ENCODE peak calls at places on chromosomes 16 and 17, in four cellular contexts. A is MM.1S, S is PC-3, O is nephron progenitor cell. Q is an unnamed sample.
A peak's percentile ranks its signal among the peaks of the same experiment; 100 is the strongest.

GRCh38 chr17:32899240-32900013 is 22.5 kb upstream of the MYO1D start:
- DNase-seq in A (no peak), S (no peak), O (no peak), Q (no peak)

GRCh38 chr16:67451704-67452435 is 20.9 kb downstream of the HSD11B2 start:
- DNase-seq in A (no peak), S (no peak), O (no peak), Q (no peak)

GRCh38 chr16:47311738-47312505 is 148.9 kb downstream of the ITFG1 start:
- DNase-seq in S (peak; percentile 61), O (no peak), A (no peak), Q (peak; percentile 66)

GRCh38 chr17:60652484-60653247 is 25.0 kb upstream of the BCAS3 start:
- DNase-seq in O (no peak), S (no peak), A (no peak), Q (no peak)

GRCh38 chr16:46632778-46633733 is 11.9 kb upstream of the SHCBP1 start:
- DNase-seq in O (peak; percentile 33), A (no peak), S (no peak), Q (no peak)

GRCh38 chr17:77125432-77125901 is 15.3 kb upstream of the SEC14L1 start:
- DNase-seq in O (no peak), S (peak; percentile 99), A (no peak), Q (peak; percentile 96)

GRCh38 chr16:55706739-55707487 is 51.1 kb downstream of the SLC6A2 start:
- DNase-seq in A (no peak), S (no peak), O (no peak), Q (no peak)

GRCh38 chr17:28384281-28385036 is 13.0 kb downstream of the SARM1 start:
- DNase-seq in S (peak; percentile 66), O (peak; percentile 50), A (peak; percentile 35), Q (no peak)

GRCh38 chr17:79671387-79671752 is 59.4 kb upstream of the ENPP7 start:
- DNase-seq in S (no peak), O (no peak), A (no peak), Q (no peak)

GRCh38 chr16:14284371-14284770 is 213.3 kb downstream of the MRTFB start:
- DNase-seq in A (no peak), S (no peak), O (no peak), Q (no peak)

GRCh38 chr17:77352441-77352840 is 211.7 kb downstream of the SEC14L1 start:
- DNase-seq in O (no peak), S (no peak), A (no peak), Q (no peak)

DNA sequence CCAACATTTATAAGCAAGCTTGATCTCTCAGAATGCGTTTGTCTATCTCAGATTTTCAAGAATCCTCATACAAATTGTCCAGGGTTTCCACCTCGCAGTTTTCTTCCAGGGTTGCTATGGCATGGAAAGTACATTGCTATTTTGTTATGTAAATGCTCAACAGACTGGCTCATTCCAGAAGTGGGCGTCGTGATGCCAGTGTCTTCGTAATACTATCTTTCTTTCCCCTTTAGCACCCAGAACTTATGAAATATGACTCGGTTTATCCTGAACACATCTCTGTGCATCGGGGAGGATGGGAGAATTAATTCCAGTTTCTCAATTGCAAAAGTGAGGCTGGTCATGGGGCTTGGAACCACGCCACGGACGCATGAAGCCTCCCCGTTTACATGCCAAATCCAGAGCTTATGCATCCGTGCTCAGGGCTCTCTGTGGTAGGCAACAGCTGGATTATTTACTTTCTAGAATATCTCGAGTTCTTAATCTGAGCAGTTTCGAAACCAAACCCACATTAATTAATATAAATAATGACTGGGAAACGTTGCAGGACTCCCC is 405.0 kb downstream of the WWOX start:
- DNase-seq in S (no peak), O (no peak), A (no peak), Q (no peak)
- TF ChIP-seq CTCF in S (no peak), O (no peak), A (no peak), Q (no peak)

DNA sequence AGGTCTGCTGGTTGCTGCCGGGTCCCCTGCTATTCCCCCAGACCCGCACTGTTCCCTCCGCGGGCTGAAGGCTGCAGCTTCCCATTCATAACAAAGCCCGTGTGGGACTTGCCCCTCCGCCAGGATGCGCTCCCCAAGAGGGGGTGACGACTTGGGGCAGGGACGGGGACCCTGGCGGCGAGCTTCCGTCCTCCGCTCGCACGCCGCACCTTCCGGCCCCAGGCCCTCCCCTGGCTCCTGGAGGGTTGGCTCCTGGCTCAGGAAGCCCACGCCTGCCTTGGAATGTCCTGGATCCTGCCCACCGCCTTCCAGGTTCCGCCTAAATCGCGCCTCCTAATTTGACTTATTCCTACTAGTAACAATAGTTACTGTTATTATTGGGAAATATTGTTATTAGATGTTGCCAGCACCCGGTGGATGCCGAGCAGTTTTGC is 1.1 kb upstream of the TFAP4 start:
- DNase-seq in S (peak; percentile 53), O (peak; percentile 57), A (peak; percentile 64), Q (peak; percentile 66)
- TF ChIP-seq CTCF in S (no peak), O (no peak), A (peak; percentile 51), Q (peak; percentile 56)

DNA sequence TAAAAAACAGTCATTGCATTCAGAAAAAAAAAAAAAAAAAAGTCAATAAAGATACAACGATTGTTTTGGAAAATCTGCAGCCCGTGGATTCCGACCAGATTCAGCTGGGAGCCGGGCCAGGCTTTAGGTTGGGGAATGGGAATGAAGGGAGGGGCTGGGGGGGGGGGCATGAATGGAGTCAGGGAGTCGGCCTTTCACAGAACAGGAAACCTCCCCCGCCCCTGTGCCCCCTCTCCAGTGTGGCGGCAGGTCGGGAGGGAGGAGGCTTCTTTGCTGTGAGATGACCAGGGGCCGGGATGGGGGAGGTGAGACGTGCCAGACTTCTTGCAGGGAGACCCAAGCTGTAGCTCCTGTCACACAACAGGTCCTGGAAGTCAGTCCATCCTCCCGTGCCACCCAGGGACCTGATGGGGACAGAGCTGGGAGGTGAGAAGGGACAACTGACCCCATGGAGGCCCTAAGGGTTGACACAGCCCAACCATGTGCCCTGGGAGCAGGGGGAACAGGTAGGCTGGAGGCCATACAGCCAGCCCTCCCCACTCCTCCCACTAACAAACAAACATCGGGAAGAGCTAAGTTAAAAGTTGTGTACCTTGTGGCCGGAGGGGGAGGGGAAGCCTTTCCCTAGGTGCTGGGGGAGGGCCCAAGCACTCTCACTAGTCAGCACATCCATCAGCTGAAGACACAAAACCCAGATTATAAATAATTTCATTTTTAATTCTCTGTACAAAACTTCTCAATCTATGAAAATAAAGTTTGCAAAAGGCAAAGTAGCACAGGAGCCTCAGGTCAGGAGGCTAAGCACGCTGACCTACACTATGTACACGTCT is 25.2 kb downstream of the SREBF1 start:
- DNase-seq in S (peak; percentile 43), A (no peak), O (peak; percentile 58), Q (no peak)
- TF ChIP-seq CTCF in S (no peak), A (no peak), O (no peak), Q (no peak)

DNA sequence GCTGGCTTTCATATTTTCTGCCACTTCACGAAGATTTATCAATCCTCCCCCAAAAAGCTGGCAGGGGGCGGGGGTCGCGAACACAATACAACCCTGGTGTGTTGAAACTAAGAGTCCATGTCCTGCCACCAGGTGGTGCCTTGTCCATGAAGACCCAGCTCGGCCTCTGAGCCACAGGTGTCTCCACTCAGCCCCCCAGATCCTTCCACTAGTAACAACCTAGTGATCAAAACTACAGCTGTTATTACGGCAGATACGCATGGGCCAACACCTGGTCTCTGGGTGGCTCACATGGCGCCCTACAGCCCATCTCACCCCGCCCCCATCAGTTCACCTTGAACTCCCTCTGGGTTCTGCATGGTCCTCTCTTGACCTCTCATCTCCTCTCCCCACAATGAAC is 27.7 kb downstream of the USP7 start:
- DNase-seq in S (no peak), O (no peak), A (no peak), Q (no peak)
- TF ChIP-seq CTCF in S (no peak), O (no peak), A (no peak), Q (no peak)

GRCh38 chr16:886084-886543 is 84.7 kb downstream of the LMF1 start:
- DNase-seq in S (no peak), A (no peak), O (peak; percentile 53), Q (no peak)
- TF ChIP-seq CTCF in S (no peak), A (no peak), O (no peak), Q (no peak)

DNA sequence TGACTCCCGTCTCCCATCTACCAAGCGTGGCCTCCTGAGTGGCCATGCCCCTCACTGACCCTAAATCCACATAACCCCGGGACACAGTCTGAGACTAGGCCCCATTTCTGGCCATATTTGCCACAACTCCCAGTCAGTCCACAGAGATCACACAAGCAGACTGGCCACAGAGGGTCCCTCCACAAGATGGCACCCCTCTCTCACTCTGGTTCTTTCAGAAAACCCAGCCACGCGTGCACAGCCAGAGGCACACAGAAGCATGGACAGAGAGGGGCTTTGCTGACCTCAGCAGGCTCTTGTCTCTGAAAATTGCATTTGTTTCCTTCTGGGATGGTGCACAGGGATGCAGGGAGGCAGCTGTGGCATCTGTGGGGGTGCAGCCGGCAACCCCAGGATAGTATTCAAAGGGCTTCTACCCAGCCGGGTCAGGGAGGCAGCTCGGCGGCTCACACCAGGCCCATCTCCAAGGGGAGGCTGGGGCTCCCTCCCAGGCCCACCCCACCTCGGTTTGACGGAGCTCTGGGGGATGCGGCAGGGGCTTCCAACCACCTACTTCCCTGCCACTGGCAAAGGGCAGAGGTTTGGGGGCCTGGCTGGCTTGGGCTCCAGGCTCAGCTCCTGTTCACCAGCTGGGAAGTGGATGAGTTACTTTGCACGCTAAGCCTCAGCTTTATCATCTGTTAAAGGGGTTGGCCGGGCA is 16.8 kb downstream of the DOC2B start:
- DNase-seq in O (peak; percentile 68), A (no peak), S (peak; percentile 21), Q (peak; percentile 4)
- TF ChIP-seq CTCF in O (peak; percentile 64), A (no peak), S (peak; percentile 29), Q (no peak)

GRCh38 chr16:84975066-84975465 is 36.3 kb downstream of the ZDHHC7 start:
- DNase-seq in A (no peak), O (no peak), S (no peak), Q (no peak)
- TF ChIP-seq CTCF in A (no peak), O (no peak), S (no peak), Q (no peak)

DNA sequence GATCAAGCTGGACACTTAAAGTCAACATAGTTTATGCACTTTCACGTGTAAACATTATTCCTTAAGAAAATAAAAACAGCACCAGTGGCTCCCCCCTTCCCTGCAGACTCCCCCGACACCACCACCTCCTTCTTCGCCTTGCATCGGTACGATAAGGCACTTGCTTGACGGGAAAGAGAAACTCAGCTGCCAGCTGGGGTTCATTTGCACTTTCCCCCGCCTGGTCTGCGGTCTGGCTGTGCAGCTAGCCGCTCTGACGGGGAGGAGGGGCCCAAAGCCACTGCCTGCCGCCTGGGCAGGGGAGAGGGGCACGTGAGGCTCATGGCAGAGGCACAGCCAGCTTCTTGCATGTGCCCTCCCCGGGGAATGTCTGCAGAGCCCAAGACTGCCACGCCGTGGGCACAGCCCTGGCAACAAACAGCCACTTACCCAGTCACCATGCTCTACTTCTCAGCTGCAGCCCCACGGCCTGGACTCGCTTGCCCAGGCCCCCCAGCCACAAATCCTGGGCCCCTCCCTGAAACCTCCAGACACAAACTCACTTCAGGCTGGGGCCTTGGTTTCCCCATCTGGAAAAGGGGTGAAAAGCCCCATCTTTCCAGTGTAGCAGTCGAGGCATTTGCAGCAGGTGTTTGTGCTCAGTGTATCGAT is 16.5 kb upstream of the PRM1 start:
- DNase-seq in A (peak; percentile 94), S (no peak), O (peak; percentile 42), Q (no peak)
- TF ChIP-seq CTCF in A (peak; percentile 41), S (no peak), O (no peak), Q (no peak)

Q was measured in mammary epithelial cell.